ENCODE peak calls at places on chromosome 7, in four cellular contexts. U is GM12878, P is HepG2, L is K562. H is an unnamed sample.

GRCh38 chr7:80313067-80313626 is 178.5 kb downstream of the GNAI1 start:
- DNase-seq in U (no peak), P (no peak), L (no peak), H (no peak)

GRCh38 chr7:142420554-142421362 is 162.9 kb upstream of the PRSS58 start:
- DNase-seq in U (no peak), P (peak; percentile 3), L (peak; percentile 27), H (peak; percentile 45)

GRCh38 chr7:132656846-132657776 is 80.8 kb upstream of the PLXNA4 start:
- DNase-seq in U (no peak), P (no peak), L (peak; percentile 54), H (peak; percentile 29)

GRCh38 chr7:23184709-23185354 is 3.0 kb downstream of the NUP42 start:
- DNase-seq in U (peak; percentile 17), P (peak; percentile 49), L (peak; percentile 41), H (no peak)

GRCh38 chr7:90816511-90817142 is 220.5 kb downstream of the CDK14 start:
- DNase-seq in U (peak; percentile 85), P (peak; percentile 2), L (no peak), H (no peak)

GRCh38 chr7:134175724-134176350 is 48.7 kb downstream of the LRGUK start:
- DNase-seq in U (no peak), P (no peak), L (no peak), H (no peak)

GRCh38 chr7:106731637-106732036 is 70.7 kb upstream of the CCDC71L start:
- DNase-seq in U (no peak), P (no peak), L (no peak), H (no peak)

GRCh38 chr7:32030904-32031692 is 39.1 kb downstream of the PDE1C start:
- DNase-seq in U (no peak), P (no peak), L (no peak), H (no peak)

GRCh38 chr7:159061674-159062212 is 82.9 kb downstream of the VIPR2 start:
- DNase-seq in U (no peak), P (no peak), L (no peak), H (peak; percentile 80)

GRCh38 chr7:18109762-18110161 is 82.1 kb upstream of the PRPS1L1 start:
- DNase-seq in U (no peak), P (no peak), L (no peak), H (no peak)

GRCh38 chr7:151810434-151811232 is 66.3 kb downstream of the PRKAG2 start:
- DNase-seq in U (no peak), P (no peak), L (no peak), H (no peak)
- TF ChIP-seq CBFB in U (no peak), P (no peak), L (no peak), H (no peak)

GRCh38 chr7:542131-542934 is 22.7 kb upstream of the PDGFA start:
- DNase-seq in U (no peak), P (no peak), L (no peak), H (no peak)

GRCh38 chr7:544528-545221 is 25.0 kb upstream of the PDGFA start:
- DNase-seq in U (no peak), P (no peak), L (no peak), H (no peak)

GRCh38 chr7:543790-544527 is 24.3 kb upstream of the PDGFA start:
- DNase-seq in U (no peak), P (no peak), L (no peak), H (no peak)

GRCh38 chr7:541661-542060 is 22.0 kb upstream of the PDGFA start:
- DNase-seq in U (no peak), P (no peak), L (no peak), H (no peak)

DNA sequence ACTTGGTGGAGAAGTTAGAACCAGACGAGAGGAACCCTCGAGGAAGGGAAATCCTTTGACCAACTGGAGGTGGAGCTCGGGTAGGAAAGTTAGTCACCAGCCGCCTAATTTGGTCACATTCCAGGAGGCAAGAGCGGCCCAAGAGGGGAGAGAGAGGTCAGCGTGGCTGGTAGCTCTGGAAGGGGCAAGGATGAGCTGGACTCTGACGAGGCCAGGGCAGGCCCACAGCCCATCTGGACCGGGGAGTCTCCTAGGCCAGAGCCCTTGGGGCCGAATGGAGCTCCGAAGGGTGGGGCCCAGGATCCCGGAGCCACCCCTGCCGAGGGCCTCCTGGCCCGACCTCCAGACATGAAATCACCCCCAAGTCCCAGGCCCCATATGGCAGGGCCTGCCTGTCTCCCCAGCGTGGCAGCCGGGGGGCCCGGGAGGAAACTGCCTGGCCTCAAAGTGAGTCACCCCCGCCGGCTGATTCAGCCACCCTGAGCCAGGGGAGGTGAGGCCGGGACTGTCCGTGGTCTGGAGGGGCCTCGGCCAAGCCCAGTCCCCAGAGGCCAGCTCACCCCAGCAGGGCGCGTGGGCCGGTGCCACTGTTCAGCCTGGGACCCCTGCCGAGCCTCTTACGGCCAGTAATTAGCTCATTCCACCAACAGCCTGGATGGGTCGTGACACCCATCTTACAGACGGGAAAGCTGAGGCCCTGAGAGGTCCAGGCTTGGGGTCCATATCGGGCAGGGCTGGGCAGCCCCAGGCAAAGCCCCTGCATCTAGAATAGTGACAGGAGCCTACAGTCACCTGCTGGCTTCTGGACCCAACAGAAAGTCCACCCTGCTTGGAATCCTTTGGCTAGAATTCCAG is 23.5 kb upstream of the PDGFA start:
- DNase-seq in U (no peak), P (peak; percentile 37), L (no peak), H (no peak)
- TF ChIP-seq ETV6 in U (no peak), P (no peak), L (no peak), H (no peak)

DNA sequence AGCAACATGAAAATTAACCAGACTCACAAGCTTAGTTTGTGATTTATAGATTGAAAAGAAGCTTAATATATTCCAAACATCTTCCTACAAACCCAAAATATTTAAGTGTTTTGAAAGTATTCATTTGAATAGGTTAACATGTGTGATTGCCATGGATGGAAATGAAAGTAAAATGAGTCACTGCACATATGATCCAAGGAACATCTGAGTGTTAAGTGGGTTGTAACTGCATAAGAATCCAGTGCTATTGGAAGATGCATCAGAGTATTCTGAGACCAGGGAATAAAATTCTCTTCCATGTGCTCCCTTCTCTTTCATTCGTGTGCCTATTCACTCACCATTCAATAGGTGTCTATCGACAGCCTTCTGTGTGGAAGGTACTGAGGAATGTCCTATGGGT is 690.8 kb downstream of the AUTS2 start:
- DNase-seq in U (no peak), P (no peak), L (no peak), H (no peak)
- TF ChIP-seq CBFB in U (no peak), P (no peak), L (no peak), H (no peak)

GRCh38 chr7:95690367-95690947 is 81.9 kb upstream of the DYNC1I1 start:
- DNase-seq in U (peak; percentile 8), P (peak; percentile 47), L (peak; percentile 40), H (no peak)
- TF ChIP-seq ETV6 in U (no peak), P (no peak), L (no peak), H (no peak)

DNA sequence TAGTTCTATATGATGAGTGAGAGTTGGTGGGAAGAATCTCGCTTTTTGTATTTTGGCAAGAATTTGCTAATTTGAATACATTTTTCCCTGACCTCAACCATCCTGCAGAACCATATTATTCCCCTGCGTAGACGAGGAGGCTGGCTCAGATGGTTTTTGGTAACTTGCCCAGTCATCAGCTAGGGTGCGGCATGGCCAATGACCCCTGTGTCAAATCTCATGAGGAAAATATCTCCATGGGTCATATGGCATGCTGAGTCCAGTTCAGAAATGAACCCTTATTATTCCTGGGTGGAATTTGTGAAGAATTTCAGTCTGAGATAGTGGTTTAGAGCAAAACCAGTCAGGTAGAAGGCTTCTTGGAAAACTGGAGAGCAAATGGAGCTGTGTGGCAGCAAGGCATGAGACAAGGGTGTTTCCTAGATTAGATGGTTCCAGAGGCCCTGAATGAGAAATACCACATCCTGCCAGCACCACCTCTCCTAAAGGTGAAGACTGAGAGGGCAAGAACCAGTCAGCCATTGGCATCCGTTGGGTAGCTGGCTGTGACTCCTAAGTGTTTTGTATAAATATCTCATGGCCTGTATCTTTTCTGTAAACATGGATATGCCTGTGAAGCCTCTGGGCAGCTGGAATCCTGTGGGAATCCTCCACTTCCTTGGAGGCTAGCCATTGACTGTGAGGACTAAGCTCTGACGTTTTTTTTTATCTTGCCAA is 5.8 kb upstream of the UPP1 start:
- DNase-seq in U (no peak), P (no peak), L (no peak), H (no peak)
- TF ChIP-seq CBFB in U (no peak), P (no peak), L (no peak), H (no peak)

DNA sequence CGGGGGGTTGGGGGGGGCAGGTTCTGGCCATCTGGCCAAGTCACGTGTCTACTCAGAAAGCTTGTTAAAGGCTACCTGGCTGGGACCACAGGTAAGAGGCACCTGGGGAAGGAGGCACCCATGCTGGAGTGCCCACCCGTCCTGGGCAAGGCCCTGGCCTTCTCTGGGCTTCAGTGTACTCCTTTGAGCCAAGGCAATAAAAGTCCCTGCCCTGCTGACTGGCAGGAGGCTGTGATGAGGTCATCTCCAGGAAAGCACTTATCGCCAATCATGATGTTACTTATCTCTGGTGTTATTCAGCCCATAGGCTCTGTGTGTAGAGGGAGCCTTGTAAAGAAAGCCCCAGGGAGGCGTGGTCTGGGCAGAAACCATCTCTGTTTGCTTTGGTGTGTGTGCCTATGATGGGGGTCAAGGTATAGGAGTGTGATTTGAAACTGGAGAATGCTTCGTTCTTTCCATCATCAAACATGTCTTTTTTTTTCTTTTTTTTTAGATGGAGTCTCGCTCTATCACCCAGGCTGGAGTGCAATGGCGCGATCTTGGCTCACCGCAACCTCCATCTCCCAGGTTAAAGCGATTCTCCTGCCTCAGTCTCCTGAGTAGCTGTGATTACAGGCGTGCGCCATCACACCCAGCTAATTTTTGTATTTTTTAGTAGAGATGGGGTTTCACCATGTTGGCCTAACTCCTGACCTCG is 2.5 kb upstream of the CLDN4 start:
- DNase-seq in U (no peak), P (peak; percentile 89), L (peak; percentile 51), H (no peak)
- TF ChIP-seq ETV6 in U (no peak), P (no peak), L (no peak), H (no peak)

GRCh38 chr7:82528577-82529305 is 85.2 kb upstream of the CACNA2D1 start:
- DNase-seq in U (no peak), P (no peak), L (no peak), H (no peak)

GRCh38 chr7:82530361-82530760 is 86.8 kb upstream of the CACNA2D1 start:
- DNase-seq in U (no peak), P (no peak), L (no peak), H (no peak)

GRCh38 chr7:82521906-82522445 is 78.4 kb upstream of the CACNA2D1 start:
- DNase-seq in U (no peak), P (no peak), L (no peak), H (no peak)

DNA sequence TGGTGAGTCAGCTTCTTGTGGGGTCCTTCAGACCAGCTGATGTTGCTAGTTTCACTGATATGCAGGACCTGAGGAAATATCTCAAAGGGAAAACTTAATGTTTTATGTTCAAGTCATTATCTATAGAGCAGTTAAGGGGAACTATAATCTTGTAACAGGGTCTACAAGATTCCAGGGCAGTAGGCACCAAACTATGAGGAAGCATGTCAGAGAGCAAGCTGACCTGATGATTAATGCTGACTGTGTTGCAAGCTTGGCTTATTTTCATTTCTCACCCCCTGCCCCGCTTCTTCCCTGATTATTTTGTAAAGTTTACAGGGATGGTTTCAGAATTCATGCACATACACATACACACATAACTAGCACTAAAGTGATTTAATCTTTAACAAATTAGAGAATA is 84.3 kb upstream of the CACNA2D1 start:
- DNase-seq in U (no peak), P (no peak), L (no peak), H (no peak)
- TF ChIP-seq CBFB in U (no peak), P (no peak), L (no peak), H (no peak)

DNA sequence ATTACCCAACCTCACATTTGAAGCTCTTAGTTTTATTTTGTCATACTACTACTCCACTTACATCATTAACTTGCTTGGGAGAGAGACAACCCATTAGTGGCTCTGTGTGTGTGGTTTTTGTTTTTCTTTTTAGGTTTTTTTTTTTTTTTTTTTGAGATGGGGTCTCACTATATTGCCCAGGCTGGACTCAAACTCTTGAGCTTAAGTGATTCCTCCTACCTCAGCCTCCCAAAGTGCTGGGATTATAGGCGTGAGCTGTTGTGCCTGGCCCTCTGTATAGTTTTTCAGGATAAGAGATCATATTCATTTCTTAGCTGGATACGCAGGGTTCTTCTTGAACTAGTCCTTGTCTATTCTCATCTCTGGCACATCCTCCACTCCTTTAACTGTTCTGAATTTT is 41.1 kb downstream of the KMT2E start:
- DNase-seq in U (no peak), P (no peak), L (no peak), H (no peak)
- TF ChIP-seq ETV6 in U (no peak), P (no peak), L (no peak), H (no peak)

GRCh38 chr7:12557282-12557681 is 13.2 kb upstream of the SCIN start:
- DNase-seq in U (no peak), P (no peak), L (no peak), H (no peak)
- TF ChIP-seq CBFB in U (no peak), P (no peak), L (no peak), H (no peak)

H was measured in WTC11.